ENCODE peak calls at places on chromosomes 11 and 22, in seven cellular contexts. I, R, C, S, B, D and Q are unnamed samples.

GRCh38 chr11:63610604-63611394 is 3.4 kb downstream of the PLAAT3 start:
- DNase-seq in I (no peak), R (no peak), C (peak), S (no peak), B (peak), D (no peak), Q (peak)

GRCh38 chr22:40193429-40194421 is 16.0 kb downstream of the TNRC6B start:
- DNase-seq in I (no peak), R (no peak), C (peak), S (no peak), B (no peak), D (no peak), Q (no peak)

GRCh38 chr11:1536065-1536843 is 35.8 kb downstream of the DUSP8 start:
- DNase-seq in I (no peak), R (no peak), C (no peak), S (no peak), B (no peak), D (no peak), Q (no peak)

GRCh38 chr22:48365386-48365785 is 1462.3 kb downstream of the BRD1 start:
- DNase-seq in I (no peak), R (no peak), C (no peak), S (no peak), B (no peak), D (no peak), Q (no peak)

GRCh38 chr11:15146271-15147003 is 31.7 kb downstream of the INSC start:
- DNase-seq in I (no peak), R (no peak), C (peak), S (no peak), B (no peak), D (no peak), Q (no peak)

GRCh38 chr11:101129203-101129943 is at the start of gene PGR:
- DNase-seq in I (peak), R (peak), C (no peak), S (no peak), B (no peak), D (no peak), Q (no peak)

GRCh38 chr11:125950696-125951645 is 5.1 kb downstream of the VSIG10L2 start:
- DNase-seq in I (peak), R (no peak), C (no peak), S (no peak), B (no peak), D (no peak), Q (no peak)

GRCh38 chr11:97963528-97964331 is 1057.0 kb upstream of the CNTN5 start:
- DNase-seq in I (no peak), R (no peak), C (peak), S (no peak), B (no peak), D (no peak), Q (no peak)

GRCh38 chr11:124740277-124740882 is 638 bp downstream of the NRGN start:
- DNase-seq in I (no peak), R (peak), C (peak), S (peak), B (peak), D (no peak), Q (peak)

GRCh38 chr11:110128161-110128560 is 35.0 kb downstream of the ZC3H12C start:
- DNase-seq in I (no peak), R (no peak), C (no peak), S (no peak), B (peak), D (no peak), Q (no peak)

GRCh38 chr11:126153999-126154398 is 57.5 kb downstream of the RPUSD4 start:
- DNase-seq in I (no peak), R (peak), C (no peak), S (no peak), B (no peak), D (no peak), Q (peak)

GRCh38 chr11:61108847-61109585 is 6.7 kb downstream of the CD5 start:
- DNase-seq in I (no peak), R (no peak), C (no peak), S (no peak), B (no peak), D (no peak), Q (no peak)

GRCh38 chr22:19040581-19041402 is 81.4 kb downstream of the DGCR2 start:
- DNase-seq in I (peak), R (no peak), C (no peak), S (no peak), B (no peak), D (peak), Q (no peak)

GRCh38 chr11:69419662-69420061 is 61.8 kb upstream of the LINC01488 start:
- DNase-seq in I (no peak), R (no peak), C (no peak), S (no peak), B (no peak), D (no peak), Q (no peak)

GRCh38 chr11:16382638-16383380 is 26.5 kb upstream of the SOX6 start:
- DNase-seq in I (no peak), R (no peak), C (no peak), S (no peak), B (no peak), D (no peak), Q (no peak)

GRCh38 chr11:95608093-95608492 is 181.5 kb downstream of the FAM76B start:
- DNase-seq in I (no peak), R (no peak), C (no peak), S (no peak), B (no peak), D (no peak), Q (no peak)

GRCh38 chr11:70105755-70106571 is 27.8 kb downstream of the ANO1 start:
- DNase-seq in I (no peak), R (no peak), C (no peak), S (no peak), B (peak), D (no peak), Q (no peak)

GRCh38 chr11:14015711-14016110 is 53.2 kb downstream of the SPON1 start:
- DNase-seq in I (no peak), R (peak), C (peak), S (no peak), B (no peak), D (no peak), Q (peak)

GRCh38 chr22:26323013-26323412 is 106.0 kb upstream of the ASPHD2 start:
- DNase-seq in I (no peak), R (no peak), C (no peak), S (no peak), B (no peak), D (no peak), Q (no peak)

GRCh38 chr11:14764899-14765527 is 121.4 kb downstream of the PDE3B start:
- DNase-seq in I (no peak), R (peak), C (peak), S (peak), B (no peak), D (no peak), Q (no peak)

GRCh38 chr11:93842461-93842860 is 8.0 kb downstream of the VSTM5 start:
- DNase-seq in I (no peak), R (peak), C (peak), S (no peak), B (no peak), D (no peak), Q (peak)

GRCh38 chr11:102157219-102157618 is 47.0 kb downstream of the YAP1 start:
- DNase-seq in I (peak), R (peak), C (peak), S (no peak), B (no peak), D (no peak), Q (peak)

GRCh38 chr22:50398698-50399648 is 55.8 kb downstream of the PPP6R2 start:
- DNase-seq in I (no peak), R (no peak), C (no peak), S (no peak), B (no peak), D (no peak), Q (no peak)